ENCODE peak calls at places on chromosomes 11 and 22, in nine cellular contexts. One of them, this sample, is unnamed.
A peak's percentile ranks its signal among the peaks of the same experiment; 100 is the strongest.

GRCh38 chr22:46587492-46588278 is 32.5 kb upstream of the GRAMD4 start:
- DNase-seq in left colon: peak; percentile 82
- DNase-seq in ACHN: no peak
- DNase-seq in activated CD8-positive, alpha-beta memory T cell treated with anti-CD3 and anti-CD28 coated beads, Interleukin-2, amount 50 U/mL, for 48 hours: no peak
- DNase-seq in T-helper 1 cell: peak; percentile 67
- DNase-seq in fibroblast of the aortic adventitia: no peak
- DNase-seq in HEK293T: no peak
- DNase-seq in posterior vena cava: no peak
- DNase-seq in naive thymus-derived CD4-positive, alpha-beta T cell: no peak
- DNase-seq in this sample: no peak

GRCh38 chr11:36364551-36364950 is 68.5 kb downstream of the PRR5L start:
- DNase-seq in posterior vena cava: no peak
- DNase-seq in HEK293T: no peak
- DNase-seq in T-helper 1 cell: no peak
- DNase-seq in fibroblast of the aortic adventitia: no peak
- DNase-seq in activated CD8-positive, alpha-beta memory T cell treated with anti-CD3 and anti-CD28 coated beads, Interleukin-2, amount 50 U/mL, for 48 hours: no peak
- DNase-seq in left colon: peak; percentile 69
- DNase-seq in naive thymus-derived CD4-positive, alpha-beta T cell: no peak
- DNase-seq in ACHN: peak; percentile 14
- DNase-seq in this sample: no peak

GRCh38 chr22:22684605-22685561 is 40.5 kb downstream of the GGTLC2 start:
- DNase-seq in left colon: peak; percentile 47
- DNase-seq in ACHN: peak; percentile 33
- DNase-seq in T-helper 1 cell: no peak
- DNase-seq in naive thymus-derived CD4-positive, alpha-beta T cell: no peak
- DNase-seq in fibroblast of the aortic adventitia: peak; percentile 82
- DNase-seq in posterior vena cava: no peak
- DNase-seq in activated CD8-positive, alpha-beta memory T cell treated with anti-CD3 and anti-CD28 coated beads, Interleukin-2, amount 50 U/mL, for 48 hours: no peak
- DNase-seq in HEK293T: peak; percentile 46
- DNase-seq in this sample: peak; percentile 41

GRCh38 chr22:21657361-21658118 is 8.3 kb upstream of the PPIL2 start:
- DNase-seq in left colon: peak; percentile 78
- DNase-seq in posterior vena cava: peak; percentile 89
- DNase-seq in naive thymus-derived CD4-positive, alpha-beta T cell: peak; percentile 70
- DNase-seq in ACHN: peak; percentile 66
- DNase-seq in activated CD8-positive, alpha-beta memory T cell treated with anti-CD3 and anti-CD28 coated beads, Interleukin-2, amount 50 U/mL, for 48 hours: peak; percentile 90
- DNase-seq in fibroblast of the aortic adventitia: no peak
- DNase-seq in T-helper 1 cell: peak; percentile 84
- DNase-seq in HEK293T: peak; percentile 87
- DNase-seq in this sample: peak; percentile 83

GRCh38 chr22:35868938-35869337 is 151.3 kb downstream of the APOL5 start:
- DNase-seq in HEK293T: no peak
- DNase-seq in T-helper 1 cell: no peak
- DNase-seq in ACHN: no peak
- DNase-seq in naive thymus-derived CD4-positive, alpha-beta T cell: no peak
- DNase-seq in left colon: no peak
- DNase-seq in activated CD8-positive, alpha-beta memory T cell treated with anti-CD3 and anti-CD28 coated beads, Interleukin-2, amount 50 U/mL, for 48 hours: no peak
- DNase-seq in posterior vena cava: no peak
- DNase-seq in fibroblast of the aortic adventitia: peak; percentile 29
- DNase-seq in this sample: no peak

GRCh38 chr11:129442171-129442570 is 66.5 kb downstream of the BARX2 start:
- DNase-seq in left colon: no peak
- DNase-seq in fibroblast of the aortic adventitia: no peak
- DNase-seq in activated CD8-positive, alpha-beta memory T cell treated with anti-CD3 and anti-CD28 coated beads, Interleukin-2, amount 50 U/mL, for 48 hours: no peak
- DNase-seq in T-helper 1 cell: no peak
- DNase-seq in posterior vena cava: no peak
- DNase-seq in ACHN: no peak
- DNase-seq in naive thymus-derived CD4-positive, alpha-beta T cell: no peak
- DNase-seq in HEK293T: no peak
- DNase-seq in this sample: no peak

GRCh38 chr11:64809781-64810241 is 540 bp downstream of the MEN1 start:
- DNase-seq in fibroblast of the aortic adventitia: no peak
- DNase-seq in HEK293T: peak; percentile 36
- DNase-seq in activated CD8-positive, alpha-beta memory T cell treated with anti-CD3 and anti-CD28 coated beads, Interleukin-2, amount 50 U/mL, for 48 hours: no peak
- DNase-seq in posterior vena cava: no peak
- DNase-seq in T-helper 1 cell: no peak
- DNase-seq in ACHN: peak; percentile 5
- DNase-seq in naive thymus-derived CD4-positive, alpha-beta T cell: no peak
- DNase-seq in left colon: peak; percentile 71
- DNase-seq in this sample: peak; percentile 76

GRCh38 chr22:26174280-26174679 is 5.0 kb downstream of the SEZ6L start:
- DNase-seq in activated CD8-positive, alpha-beta memory T cell treated with anti-CD3 and anti-CD28 coated beads, Interleukin-2, amount 50 U/mL, for 48 hours: no peak
- DNase-seq in ACHN: peak; percentile 2
- DNase-seq in naive thymus-derived CD4-positive, alpha-beta T cell: no peak
- DNase-seq in left colon: no peak
- DNase-seq in HEK293T: peak; percentile 44
- DNase-seq in T-helper 1 cell: no peak
- DNase-seq in fibroblast of the aortic adventitia: no peak
- DNase-seq in posterior vena cava: no peak
- DNase-seq in this sample: no peak

GRCh38 chr11:69644071-69644961 is 3.4 kb downstream of the CCND1 start:
- DNase-seq in fibroblast of the aortic adventitia: peak; percentile 93
- DNase-seq in HEK293T: no peak
- DNase-seq in posterior vena cava: peak; percentile 89
- DNase-seq in ACHN: no peak
- DNase-seq in T-helper 1 cell: no peak
- DNase-seq in left colon: peak; percentile 82
- DNase-seq in naive thymus-derived CD4-positive, alpha-beta T cell: no peak
- DNase-seq in activated CD8-positive, alpha-beta memory T cell treated with anti-CD3 and anti-CD28 coated beads, Interleukin-2, amount 50 U/mL, for 48 hours: no peak
- DNase-seq in this sample: peak; percentile 71

GRCh38 chr11:44377914-44378321 is 68.0 kb upstream of the ALX4 start:
- DNase-seq in fibroblast of the aortic adventitia: no peak
- DNase-seq in activated CD8-positive, alpha-beta memory T cell treated with anti-CD3 and anti-CD28 coated beads, Interleukin-2, amount 50 U/mL, for 48 hours: no peak
- DNase-seq in HEK293T: no peak
- DNase-seq in posterior vena cava: no peak
- DNase-seq in naive thymus-derived CD4-positive, alpha-beta T cell: no peak
- DNase-seq in ACHN: no peak
- DNase-seq in T-helper 1 cell: no peak
- DNase-seq in left colon: no peak
- DNase-seq in this sample: no peak

GRCh38 chr11:95282337-95282751 is 51.3 kb upstream of the SESN3 start:
- DNase-seq in posterior vena cava: no peak
- DNase-seq in fibroblast of the aortic adventitia: peak; percentile 72
- DNase-seq in HEK293T: no peak
- DNase-seq in naive thymus-derived CD4-positive, alpha-beta T cell: no peak
- DNase-seq in left colon: no peak
- DNase-seq in ACHN: no peak
- DNase-seq in T-helper 1 cell: no peak
- DNase-seq in activated CD8-positive, alpha-beta memory T cell treated with anti-CD3 and anti-CD28 coated beads, Interleukin-2, amount 50 U/mL, for 48 hours: no peak
- DNase-seq in this sample: no peak

GRCh38 chr22:46250035-46250782 is at the start of gene CDPF1:
- DNase-seq in left colon: peak; percentile 91
- DNase-seq in ACHN: peak; percentile 84
- DNase-seq in posterior vena cava: peak; percentile 97
- DNase-seq in activated CD8-positive, alpha-beta memory T cell treated with anti-CD3 and anti-CD28 coated beads, Interleukin-2, amount 50 U/mL, for 48 hours: peak; percentile 94
- DNase-seq in T-helper 1 cell: peak; percentile 90
- DNase-seq in naive thymus-derived CD4-positive, alpha-beta T cell: peak; percentile 89
- DNase-seq in HEK293T: peak; percentile 87
- DNase-seq in fibroblast of the aortic adventitia: peak; percentile 73
- DNase-seq in this sample: peak; percentile 93

GRCh38 chr11:2563216-2564007 is 118.6 kb downstream of the KCNQ1 start:
- DNase-seq in fibroblast of the aortic adventitia: no peak
- DNase-seq in activated CD8-positive, alpha-beta memory T cell treated with anti-CD3 and anti-CD28 coated beads, Interleukin-2, amount 50 U/mL, for 48 hours: no peak
- DNase-seq in naive thymus-derived CD4-positive, alpha-beta T cell: no peak
- DNase-seq in posterior vena cava: peak; percentile 64
- DNase-seq in HEK293T: no peak
- DNase-seq in T-helper 1 cell: no peak
- DNase-seq in ACHN: no peak
- DNase-seq in left colon: peak; percentile 13
- DNase-seq in this sample: peak; percentile 14

GRCh38 chr11:124152770-124153407 is 30.3 kb upstream of the OR10D3 start:
- DNase-seq in T-helper 1 cell: no peak
- DNase-seq in ACHN: no peak
- DNase-seq in naive thymus-derived CD4-positive, alpha-beta T cell: no peak
- DNase-seq in posterior vena cava: no peak
- DNase-seq in HEK293T: no peak
- DNase-seq in fibroblast of the aortic adventitia: no peak
- DNase-seq in activated CD8-positive, alpha-beta memory T cell treated with anti-CD3 and anti-CD28 coated beads, Interleukin-2, amount 50 U/mL, for 48 hours: no peak
- DNase-seq in left colon: no peak
- DNase-seq in this sample: no peak

GRCh38 chr22:21951931-21952465 is 650 bp downstream of the PPM1F start:
- DNase-seq in ACHN: no peak
- DNase-seq in activated CD8-positive, alpha-beta memory T cell treated with anti-CD3 and anti-CD28 coated beads, Interleukin-2, amount 50 U/mL, for 48 hours: peak; percentile 73
- DNase-seq in T-helper 1 cell: peak; percentile 15
- DNase-seq in posterior vena cava: no peak
- DNase-seq in HEK293T: peak; percentile 46
- DNase-seq in fibroblast of the aortic adventitia: peak; percentile 36
- DNase-seq in left colon: no peak
- DNase-seq in naive thymus-derived CD4-positive, alpha-beta T cell: peak; percentile 42
- DNase-seq in this sample: peak; percentile 68

GRCh38 chr11:20854214-20854613 is 184.8 kb downstream of the NELL1 start:
- DNase-seq in left colon: no peak
- DNase-seq in naive thymus-derived CD4-positive, alpha-beta T cell: no peak
- DNase-seq in T-helper 1 cell: no peak
- DNase-seq in activated CD8-positive, alpha-beta memory T cell treated with anti-CD3 and anti-CD28 coated beads, Interleukin-2, amount 50 U/mL, for 48 hours: no peak
- DNase-seq in ACHN: peak; percentile 19
- DNase-seq in posterior vena cava: no peak
- DNase-seq in HEK293T: no peak
- DNase-seq in fibroblast of the aortic adventitia: no peak
- DNase-seq in this sample: no peak

GRCh38 chr11:13384837-13385417 is 78.1 kb downstream of the BTBD10 start:
- DNase-seq in HEK293T: peak; percentile 52
- DNase-seq in activated CD8-positive, alpha-beta memory T cell treated with anti-CD3 and anti-CD28 coated beads, Interleukin-2, amount 50 U/mL, for 48 hours: no peak
- DNase-seq in fibroblast of the aortic adventitia: peak; percentile 65
- DNase-seq in left colon: no peak
- DNase-seq in ACHN: peak; percentile 52
- DNase-seq in posterior vena cava: no peak
- DNase-seq in T-helper 1 cell: peak; percentile 17
- DNase-seq in naive thymus-derived CD4-positive, alpha-beta T cell: peak; percentile 21
- DNase-seq in this sample: peak; percentile 23

GRCh38 chr11:36055356-36055755 is 111.5 kb downstream of the LDLRAD3 start:
- DNase-seq in activated CD8-positive, alpha-beta memory T cell treated with anti-CD3 and anti-CD28 coated beads, Interleukin-2, amount 50 U/mL, for 48 hours: no peak
- DNase-seq in fibroblast of the aortic adventitia: no peak
- DNase-seq in naive thymus-derived CD4-positive, alpha-beta T cell: no peak
- DNase-seq in T-helper 1 cell: no peak
- DNase-seq in ACHN: no peak
- DNase-seq in HEK293T: no peak
- DNase-seq in posterior vena cava: no peak
- DNase-seq in left colon: no peak
- DNase-seq in this sample: no peak

GRCh38 chr11:126544311-126545056 is 189.0 kb downstream of the ST3GAL4 start:
- DNase-seq in activated CD8-positive, alpha-beta memory T cell treated with anti-CD3 and anti-CD28 coated beads, Interleukin-2, amount 50 U/mL, for 48 hours: no peak
- DNase-seq in T-helper 1 cell: no peak
- DNase-seq in left colon: peak; percentile 36
- DNase-seq in HEK293T: no peak
- DNase-seq in posterior vena cava: no peak
- DNase-seq in ACHN: no peak
- DNase-seq in naive thymus-derived CD4-positive, alpha-beta T cell: no peak
- DNase-seq in fibroblast of the aortic adventitia: peak; percentile 27
- DNase-seq in this sample: peak; percentile 19

GRCh38 chr11:1937616-1938342 is 9.4 kb upstream of the MRPL23 start:
- DNase-seq in ACHN: no peak
- DNase-seq in T-helper 1 cell: no peak
- DNase-seq in fibroblast of the aortic adventitia: no peak
- DNase-seq in HEK293T: no peak
- DNase-seq in posterior vena cava: peak; percentile 80
- DNase-seq in activated CD8-positive, alpha-beta memory T cell treated with anti-CD3 and anti-CD28 coated beads, Interleukin-2, amount 50 U/mL, for 48 hours: no peak
- DNase-seq in naive thymus-derived CD4-positive, alpha-beta T cell: no peak
- DNase-seq in left colon: peak; percentile 22
- DNase-seq in this sample: no peak

GRCh38 chr22:26894766-26895485 is 237.5 kb downstream of the MIAT start:
- DNase-seq in T-helper 1 cell: no peak
- DNase-seq in activated CD8-positive, alpha-beta memory T cell treated with anti-CD3 and anti-CD28 coated beads, Interleukin-2, amount 50 U/mL, for 48 hours: peak; percentile 8
- DNase-seq in naive thymus-derived CD4-positive, alpha-beta T cell: no peak
- DNase-seq in HEK293T: no peak
- DNase-seq in ACHN: peak; percentile 84
- DNase-seq in left colon: no peak
- DNase-seq in posterior vena cava: no peak
- DNase-seq in fibroblast of the aortic adventitia: peak; percentile 93
- DNase-seq in this sample: peak; percentile 41

GRCh38 chr11:79264284-79264683 is 176.5 kb downstream of the TENM4 start:
- DNase-seq in activated CD8-positive, alpha-beta memory T cell treated with anti-CD3 and anti-CD28 coated beads, Interleukin-2, amount 50 U/mL, for 48 hours: no peak
- DNase-seq in T-helper 1 cell: no peak
- DNase-seq in fibroblast of the aortic adventitia: no peak
- DNase-seq in HEK293T: no peak
- DNase-seq in posterior vena cava: no peak
- DNase-seq in left colon: no peak
- DNase-seq in naive thymus-derived CD4-positive, alpha-beta T cell: no peak
- DNase-seq in ACHN: no peak
- DNase-seq in this sample: no peak

GRCh38 chr11:105219670-105220069 is 80.1 kb upstream of the CARD18 start:
- DNase-seq in naive thymus-derived CD4-positive, alpha-beta T cell: no peak
- DNase-seq in T-helper 1 cell: no peak
- DNase-seq in HEK293T: no peak
- DNase-seq in posterior vena cava: no peak
- DNase-seq in activated CD8-positive, alpha-beta memory T cell treated with anti-CD3 and anti-CD28 coated beads, Interleukin-2, amount 50 U/mL, for 48 hours: no peak
- DNase-seq in left colon: no peak
- DNase-seq in fibroblast of the aortic adventitia: no peak
- DNase-seq in ACHN: no peak
- DNase-seq in this sample: no peak

GRCh38 chr11:109075976-109076375 is 346.0 kb upstream of the C11orf87 start:
- DNase-seq in activated CD8-positive, alpha-beta memory T cell treated with anti-CD3 and anti-CD28 coated beads, Interleukin-2, amount 50 U/mL, for 48 hours: no peak
- DNase-seq in ACHN: no peak
- DNase-seq in left colon: no peak
- DNase-seq in fibroblast of the aortic adventitia: peak; percentile 17
- DNase-seq in posterior vena cava: no peak
- DNase-seq in naive thymus-derived CD4-positive, alpha-beta T cell: no peak
- DNase-seq in T-helper 1 cell: no peak
- DNase-seq in HEK293T: no peak
- DNase-seq in this sample: no peak

GRCh38 chr11:35305670-35306382 is 113.5 kb downstream of the SLC1A2 start:
- DNase-seq in naive thymus-derived CD4-positive, alpha-beta T cell: peak; percentile 53
- DNase-seq in fibroblast of the aortic adventitia: peak; percentile 49
- DNase-seq in ACHN: peak; percentile 57
- DNase-seq in T-helper 1 cell: peak; percentile 12
- DNase-seq in left colon: no peak
- DNase-seq in activated CD8-positive, alpha-beta memory T cell treated with anti-CD3 and anti-CD28 coated beads, Interleukin-2, amount 50 U/mL, for 48 hours: no peak
- DNase-seq in posterior vena cava: no peak
- DNase-seq in HEK293T: peak; percentile 69
- DNase-seq in this sample: no peak

GRCh38 chr22:17119481-17120202 is 1.5 kb downstream of the TMEM121B start:
- DNase-seq in activated CD8-positive, alpha-beta memory T cell treated with anti-CD3 and anti-CD28 coated beads, Interleukin-2, amount 50 U/mL, for 48 hours: no peak
- DNase-seq in ACHN: peak; percentile 28
- DNase-seq in HEK293T: peak; percentile 60
- DNase-seq in left colon: no peak
- DNase-seq in posterior vena cava: no peak
- DNase-seq in naive thymus-derived CD4-positive, alpha-beta T cell: no peak
- DNase-seq in fibroblast of the aortic adventitia: no peak
- DNase-seq in T-helper 1 cell: no peak
- DNase-seq in this sample: peak; percentile 53